ENCODE peak calls at places on chromosome 14, in five cellular contexts. Z is HAP-1, X is kidney, V is SJSA1, N is hepatocyte. L is an unnamed sample. For H3K4me1, the result is how much of the 10 kb centered on the place peaks cover.

GRCh38 chr14:58805605-58806358 is 168.0 kb downstream of the DACT1 start:
- DNase-seq in Z (no peak), X (no peak), V (no peak), N (peak), L (no peak)

GRCh38 chr14:106013879-106014376 is 487.5 kb downstream of the TMEM121 start:
- DNase-seq in Z (no peak), X (no peak), V (no peak), N (no peak), L (no peak)

GRCh38 chr14:42624980-42625761 is 1018.5 kb downstream of the LRFN5 start:
- DNase-seq in Z (no peak), X (no peak), V (no peak), N (no peak), L (no peak)

GRCh38 chr14:79028281-79028680 is 858.1 kb downstream of the NRXN3 start:
- DNase-seq in Z (no peak), X (no peak), V (no peak), N (no peak), L (no peak)

GRCh38 chr14:22613091-22613695 is 15.1 kb downstream of the ABHD4 start:
- DNase-seq in Z (no peak), X (no peak), V (peak), N (no peak), L (no peak)

GRCh38 chr14:82667006-82667405 is 1133.4 kb upstream of the SEL1L start:
- DNase-seq in Z (no peak), X (no peak), V (no peak), N (no peak), L (no peak)

GRCh38 chr14:83520837-83521236 is 1987.2 kb upstream of the SEL1L start:
- DNase-seq in Z (no peak), X (no peak), V (no peak), N (no peak), L (no peak)

GRCh38 chr14:26132061-26132460 is 465.8 kb downstream of the NOVA1 start:
- DNase-seq in Z (no peak), X (no peak), V (no peak), N (no peak), L (no peak)

GRCh38 chr14:89851031-89851430 is 103.5 kb downstream of the EFCAB11 start:
- DNase-seq in Z (peak), X (no peak), V (no peak), N (no peak), L (no peak)

GRCh38 chr14:24353551-24354529 is 14.0 kb upstream of the RIPK3 start:
- DNase-seq in Z (no peak), X (no peak), V (no peak), N (peak), L (no peak)

GRCh38 chr14:103558071-103558882 is 4.2 kb downstream of the BAG5 start:
- DNase-seq in Z (no peak), X (peak), V (no peak), N (no peak), L (no peak)

GRCh38 chr14:77302926-77303325 is 17.8 kb downstream of the POMT2 start:
- DNase-seq in Z (no peak), X (no peak), V (peak), N (peak), L (no peak)

GRCh38 chr14:91968280-91968679 is 20.8 kb upstream of the FBLN5 start:
- DNase-seq in Z (no peak), X (no peak), V (no peak), N (no peak), L (no peak)

GRCh38 chr14:30982583-30982982 is 42.9 kb upstream of the AP4S1 start:
- DNase-seq in Z (no peak), X (no peak), V (no peak), N (no peak), L (no peak)

GRCh38 chr14:89915114-89915878 is 39.2 kb downstream of the EFCAB11 start:
- DNase-seq in Z (peak), X (no peak), V (peak), N (peak), L (peak)

GRCh38 chr14:93475471-93475870 is 44.7 kb downstream of the UNC79 start:
- DNase-seq in Z (no peak), X (no peak), V (no peak), N (no peak), L (no peak)

GRCh38 chr14:100389497-100390104 is 66.5 kb downstream of the SLC25A47 start:
- DNase-seq in Z (no peak), X (no peak), V (no peak), N (no peak), L (peak)

GRCh38 chr14:100677152-100677924 is 49.4 kb upstream of the DLK1 start:
- DNase-seq in Z (peak), X (no peak), V (no peak), N (peak), L (peak)

GRCh38 chr14:52023518-52023917 is 34.2 kb downstream of the RTRAF start:
- DNase-seq in Z (no peak), X (no peak), V (no peak), N (no peak), L (peak)

GRCh38 chr14:57833304-57833703 is 32.6 kb downstream of the SLC35F4 start:
- DNase-seq in Z (no peak), X (no peak), V (no peak), N (peak), L (peak)

GRCh38 chr14:75174066-75174465 is 2.3 kb downstream of the TMED10 start:
- DNase-seq in Z (no peak), X (no peak), V (no peak), N (no peak), L (no peak)

GRCh38 chr14:22379727-22380126 is 209.3 kb downstream of the DAD1 start:
- DNase-seq in Z (no peak), X (no peak), V (no peak), N (no peak), L (no peak)

GRCh38 chr14:81067156-81067555 is 111.7 kb downstream of the TSHR start:
- DNase-seq in Z (no peak), X (no peak), V (peak), N (no peak), L (no peak)

GRCh38 chr14:77615231-77616132 is 955 bp downstream of the SPTLC2 start:
- DNase-seq in Z (peak), X (no peak), V (peak), N (peak), L (peak)

GRCh38 chr14:101224356-101225115 is 321.0 kb upstream of the RTL1 start:
- DNase-seq in Z (no peak), X (no peak), V (no peak), N (peak), L (peak)

GRCh38 chr14:75559451-75560187 is 18.8 kb upstream of the FLVCR2 start:
- DNase-seq in Z (no peak), X (peak), V (no peak), N (peak), L (peak)

GRCh38 chr14:57383125-57383524 is 7.3 kb upstream of the NAA30 start:
- DNase-seq in Z (no peak), X (no peak), V (no peak), N (no peak), L (no peak)

GRCh38 chr14:28280997-28281598 is 485.5 kb upstream of the FOXG1 start:
- DNase-seq in Z (no peak), X (no peak), V (no peak), N (no peak), L (no peak)

GRCh38 chr14:72291908-72292688 is 359.9 kb downstream of the RGS6 start:
- DNase-seq in Z (peak), X (no peak), V (peak), N (peak), L (peak)

GRCh38 chr14:103144085-103144484 is 20.8 kb downstream of the TNFAIP2 start:
- DNase-seq in Z (no peak), X (peak), V (peak), N (peak), L (no peak)

GRCh38 chr14:32507029-32507984 is 178.2 kb downstream of the AKAP6 start:
- DNase-seq in Z (no peak), X (no peak), V (peak), N (no peak), L (no peak)

GRCh38 chr14:31937730-31938346 is 139.3 kb upstream of the ARHGAP5 start:
- DNase-seq in Z (no peak), X (no peak), V (peak), N (peak), L (no peak)

GRCh38 chr14:35783699-35784098 is 25.4 kb downstream of the RALGAPA1 start:
- DNase-seq in Z (no peak), X (no peak), V (no peak), N (no peak), L (no peak)

GRCh38 chr14:68551045-68551683 is 241.7 kb downstream of the ZFP36L1 start:
- DNase-seq in Z (no peak), X (no peak), V (no peak), N (no peak), L (no peak)

GRCh38 chr14:32472512-32473472 is 143.7 kb downstream of the AKAP6 start:
- DNase-seq in Z (peak), X (no peak), V (peak), N (no peak), L (no peak)

GRCh38 chr14:102768223-102769048 is 8.8 kb upstream of the TRAF3 start:
- DNase-seq in Z (no peak), X (peak), V (no peak), N (no peak), L (no peak)

GRCh38 chr14:105491366-105492006 is 440 bp downstream of the TEDC1 start:
- DNase-seq in Z (peak), X (peak), V (no peak), N (peak), L (peak)

GRCh38 chr14:34355584-34356266 is 106.3 kb downstream of the SPTSSA start:
- DNase-seq in Z (no peak), X (no peak), V (peak), N (no peak), L (no peak)
- H3K4me1 ChIP-seq in Z (under half), X (under half), V (under half), N (under half), L (under half)

GRCh38 chr14:39423793-39424192 is 8.4 kb downstream of the FBXO33 start:
- DNase-seq in Z (no peak), X (no peak), V (no peak), N (no peak), L (no peak)

GRCh38 chr14:39428118-39428517 is 4.1 kb downstream of the FBXO33 start:
- DNase-seq in Z (no peak), X (no peak), V (no peak), N (no peak), L (no peak)

GRCh38 chr14:39430762-39431415 is 1.3 kb downstream of the FBXO33 start:
- DNase-seq in Z (peak), X (no peak), V (peak), N (no peak), L (no peak)

GRCh38 chr14:39425947-39426346 is 6.3 kb downstream of the FBXO33 start:
- DNase-seq in Z (no peak), X (no peak), V (no peak), N (no peak), L (no peak)

DNA sequence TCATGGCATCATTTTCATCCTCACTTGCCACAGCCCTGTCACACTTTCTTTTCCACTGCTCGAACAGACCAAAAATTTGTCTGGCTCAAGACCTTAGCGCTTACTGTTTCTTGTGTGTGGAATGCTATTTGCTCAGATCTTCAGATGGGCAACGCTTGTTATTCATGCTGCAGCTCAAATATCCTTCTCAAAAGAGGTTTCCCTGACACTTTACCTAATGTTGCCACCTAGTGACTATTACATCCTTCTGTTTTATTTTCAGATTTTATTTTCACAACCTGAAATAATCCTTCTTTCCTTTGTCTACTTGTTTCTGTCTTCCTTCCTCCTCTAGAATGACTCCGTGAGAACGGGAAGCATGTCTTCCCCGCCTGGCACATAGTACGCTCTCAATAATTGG is 5.6 kb downstream of the FBXO33 start:
- DNase-seq in Z (no peak), X (no peak), V (no peak), N (peak), L (no peak)
- H3K4me1 ChIP-seq in Z (under half), X (under half), V (under half), N (under half), L (under half)

GRCh38 chr14:29900609-29901350 is 26.9 kb downstream of the PRKD1 start:
- DNase-seq in Z (no peak), X (no peak), V (no peak), N (no peak), L (no peak)

GRCh38 chr14:29908652-29909577 is 18.7 kb downstream of the PRKD1 start:
- DNase-seq in Z (no peak), X (no peak), V (no peak), N (no peak), L (no peak)

GRCh38 chr14:29906256-29906885 is 21.3 kb downstream of the PRKD1 start:
- DNase-seq in Z (no peak), X (peak), V (no peak), N (no peak), L (peak)

DNA sequence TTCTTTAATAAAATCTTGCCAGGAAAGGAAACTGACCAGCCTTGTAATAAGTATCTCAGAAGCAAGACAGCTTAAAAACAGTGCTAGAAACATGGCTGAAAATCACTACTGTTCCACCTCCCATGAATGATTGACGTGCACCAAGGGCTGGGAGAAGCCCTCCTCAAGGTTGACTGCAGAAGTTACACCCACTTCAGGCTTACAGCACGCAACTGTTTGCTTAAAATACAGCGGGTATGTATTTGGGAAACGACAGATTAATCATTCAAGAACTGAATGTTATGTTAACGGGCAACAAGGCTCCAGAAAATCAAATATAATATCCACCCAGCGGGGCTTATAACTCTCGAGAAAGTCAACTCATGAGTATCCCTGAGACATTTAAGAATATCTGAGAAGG is 22.1 kb downstream of the PRKD1 start:
- DNase-seq in Z (no peak), X (no peak), V (no peak), N (no peak), L (no peak)
- H3K4me1 ChIP-seq in Z (under half), X (under half), V (under half), N (under half), L (under half)

GRCh38 chr14:69675877-69676416 is 64.6 kb downstream of the SUSD6 start:
- DNase-seq in Z (no peak), X (no peak), V (no peak), N (no peak), L (no peak)
- H3K4me1 ChIP-seq in Z (under half), X (under half), V (under half), N (under half), L (under half)

GRCh38 chr14:55103005-55103640 is 25.9 kb upstream of the LGALS3 start:
- DNase-seq in Z (peak), X (peak), V (peak), N (peak), L (peak)
- H3K4me1 ChIP-seq in Z (under half), X (under half), V (half or more), N (under half), L (half or more)

DNA sequence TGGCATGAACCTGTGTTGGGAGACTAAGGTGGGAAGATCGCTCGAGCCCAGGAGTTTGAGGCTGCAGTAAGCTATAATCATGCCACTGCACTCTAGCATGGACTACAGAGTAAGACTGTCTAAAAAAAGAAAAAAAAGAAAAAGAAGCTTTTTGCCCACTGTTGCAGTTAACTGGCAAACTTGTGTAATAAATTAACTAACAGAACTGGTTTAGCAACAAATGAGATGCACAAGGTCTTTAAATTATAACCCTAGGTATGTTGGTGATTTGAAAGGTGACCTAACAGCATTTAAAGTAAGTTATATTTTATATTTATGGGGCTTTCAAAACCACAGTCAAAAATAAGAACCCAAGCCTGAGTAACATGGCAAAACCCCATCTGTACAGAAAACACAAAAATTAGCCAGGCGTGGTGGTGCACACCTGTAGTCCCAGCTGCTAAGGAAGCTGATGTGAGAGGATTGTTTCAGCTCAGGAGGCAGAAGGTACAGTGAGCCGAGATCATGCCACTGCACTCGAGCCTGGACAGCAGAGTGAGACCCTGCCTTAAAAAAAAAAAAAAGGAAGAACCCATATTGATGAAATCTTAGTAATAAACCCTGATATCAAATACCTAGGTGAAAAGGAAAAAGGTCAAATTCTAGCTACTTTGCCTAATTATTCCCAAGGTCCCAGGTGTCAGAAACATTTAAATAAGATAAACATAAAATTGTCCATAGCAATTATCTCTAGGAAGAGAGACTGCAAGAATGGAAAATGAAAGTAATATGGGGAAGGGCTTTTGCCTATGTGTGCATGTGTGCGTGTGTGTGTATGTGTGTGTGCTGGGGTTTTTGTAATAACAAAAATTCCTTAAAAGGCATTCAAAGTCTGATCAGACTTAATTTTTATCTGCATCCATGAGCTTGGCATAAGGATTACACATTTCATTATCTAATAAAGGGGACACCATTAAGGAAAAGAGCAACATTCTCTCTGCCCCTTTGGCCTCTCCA is 15.4 kb downstream of the SYNE2 start:
- DNase-seq in Z (no peak), X (no peak), V (no peak), N (no peak), L (no peak)
- H3K4me1 ChIP-seq in Z (under half), X (under half), V (under half), N (under half), L (under half)

GRCh38 chr14:95269493-95269892 is 50.2 kb downstream of the CLMN start:
- DNase-seq in Z (no peak), X (peak), V (no peak), N (no peak), L (no peak)
- H3K4me1 ChIP-seq in Z (under half), X (under half), V (under half), N (under half), L (under half)